ENCODE peak calls at places on chromosomes 7 and 10, in eight cellular contexts. Y is tibial nerve; J is heart right ventricle; G is right atrium auricular region; I is CD8-positive, alpha-beta T cell; U is uterus; H is body of pancreas; E is PC-9. Z is an unnamed sample.

GRCh38 chr7:46205478-46205877 is 284.4 kb upstream of the IGFBP3 start:
- DNase-seq in Y (no peak), J (no peak), G (no peak), I (no peak), U (no peak), H (no peak), E (peak; percentile 91), Z (no peak)

GRCh38 chr7:51045319-51046102 is 262.8 kb upstream of the GRB10 start:
- DNase-seq in Y (no peak), J (no peak), G (peak; percentile 23), I (no peak), U (no peak), H (peak; percentile 43), E (peak; percentile 90), Z (peak; percentile 28)

GRCh38 chr10:79104264-79104954 is 35.6 kb downstream of the ZMIZ1 start:
- DNase-seq in Y (peak; percentile 57), J (no peak), G (peak; percentile 70), I (no peak), U (peak; percentile 78), H (peak; percentile 64), E (no peak), Z (no peak)

GRCh38 chr10:6148908-6149307 is 53.8 kb upstream of the PFKFB3 start:
- DNase-seq in Y (no peak), J (no peak), G (no peak), I (no peak), U (no peak), H (no peak), E (no peak), Z (no peak)

GRCh38 chr10:128062837-128063563 is 63.2 kb downstream of the MKI67 start:
- DNase-seq in Y (peak; percentile 10), J (peak; percentile 55), G (no peak), I (peak; percentile 42), U (no peak), H (peak; percentile 62), E (no peak), Z (no peak)

GRCh38 chr7:99493823-99494222 is 6.3 kb downstream of the ZNF394 start:
- DNase-seq in Y (no peak), J (no peak), G (no peak), I (no peak), U (no peak), H (no peak), E (no peak), Z (no peak)

GRCh38 chr10:43671659-43672555 is 23.2 kb upstream of the ZNF32 start:
- DNase-seq in Y (no peak), J (peak; percentile 69), G (peak; percentile 78), I (peak; percentile 40), U (peak; percentile 47), H (peak; percentile 82), E (peak; percentile 40), Z (no peak)

GRCh38 chr7:130274983-130275649 is 8.5 kb downstream of the CPA2 start:
- DNase-seq in Y (no peak), J (no peak), G (no peak), I (no peak), U (no peak), H (no peak), E (no peak), Z (no peak)

GRCh38 chr10:111079241-111079760 is 2.5 kb downstream of the ADRA2A start:
- DNase-seq in Y (no peak), J (no peak), G (peak; percentile 48), I (no peak), U (no peak), H (no peak), E (no peak), Z (no peak)

GRCh38 chr7:155279787-155280445 is 17.8 kb upstream of the INSIG1 start:
- DNase-seq in Y (no peak), J (no peak), G (no peak), I (no peak), U (no peak), H (no peak), E (no peak), Z (no peak)

GRCh38 chr10:33807527-33808377 is 473.3 kb upstream of the NRP1 start:
- DNase-seq in Y (no peak), J (no peak), G (no peak), I (no peak), U (no peak), H (no peak), E (no peak), Z (no peak)

GRCh38 chr10:22420787-22421517 is 75.7 kb downstream of the SPAG6 start:
- DNase-seq in Y (no peak), J (no peak), G (no peak), I (no peak), U (no peak), H (no peak), E (no peak), Z (no peak)

GRCh38 chr10:36388162-36388561 is 737.2 kb upstream of the ANKRD30A start:
- DNase-seq in Y (no peak), J (no peak), G (no peak), I (no peak), U (no peak), H (no peak), E (no peak), Z (no peak)

GRCh38 chr10:129094233-129094632 is 372.8 kb upstream of the MGMT start:
- DNase-seq in Y (no peak), J (no peak), G (peak; percentile 54), I (no peak), U (no peak), H (no peak), E (no peak), Z (no peak)

GRCh38 chr7:74009719-74010118 is 18.3 kb upstream of the ELN start:
- DNase-seq in Y (no peak), J (no peak), G (no peak), I (no peak), U (no peak), H (no peak), E (no peak), Z (no peak)

GRCh38 chr10:34666008-34666700 is 148.9 kb downstream of the PARD3 start:
- DNase-seq in Y (no peak), J (peak; percentile 55), G (no peak), I (no peak), U (peak; percentile 41), H (peak; percentile 70), E (peak; percentile 66), Z (peak; percentile 60)

GRCh38 chr7:103932389-103932788 is 57.1 kb downstream of the RELN start:
- DNase-seq in Y (no peak), J (no peak), G (no peak), I (no peak), U (no peak), H (no peak), E (no peak), Z (no peak)

GRCh38 chr10:88390041-88390440 is 193.1 kb downstream of the RNLS start:
- DNase-seq in Y (no peak), J (no peak), G (no peak), I (no peak), U (no peak), H (no peak), E (no peak), Z (no peak)

GRCh38 chr10:126663880-126664279 is 6.6 kb downstream of the C10orf90 start:
- DNase-seq in Y (no peak), J (peak; percentile 17), G (no peak), I (no peak), U (no peak), H (no peak), E (no peak), Z (no peak)
- H3K4me3 ChIP-seq in Y (no peak overlapping the region), J (no peak overlapping the region), G (no peak overlapping the region), I (no peak overlapping the region), U (no peak overlapping the region), H (no peak overlapping the region), E (no peak overlapping the region), Z (no peak overlapping the region)

GRCh38 chr10:1281402-1281782 is 225.2 kb downstream of the WDR37 start:
- DNase-seq in Y (no peak), J (no peak), G (no peak), I (no peak), U (no peak), H (no peak), E (no peak), Z (no peak)

GRCh38 chr10:1287493-1288480 is 231.6 kb downstream of the WDR37 start:
- DNase-seq in Y (no peak), J (no peak), G (peak; percentile 32), I (no peak), U (no peak), H (no peak), E (no peak), Z (no peak)

GRCh38 chr10:1280436-1281401 is 224.5 kb downstream of the WDR37 start:
- DNase-seq in Y (no peak), J (no peak), G (peak; percentile 21), I (no peak), U (no peak), H (no peak), E (no peak), Z (no peak)

GRCh38 chr10:1289591-1289990 is 233.4 kb downstream of the WDR37 start:
- DNase-seq in Y (no peak), J (no peak), G (no peak), I (no peak), U (no peak), H (no peak), E (peak; percentile 7), Z (no peak)

DNA sequence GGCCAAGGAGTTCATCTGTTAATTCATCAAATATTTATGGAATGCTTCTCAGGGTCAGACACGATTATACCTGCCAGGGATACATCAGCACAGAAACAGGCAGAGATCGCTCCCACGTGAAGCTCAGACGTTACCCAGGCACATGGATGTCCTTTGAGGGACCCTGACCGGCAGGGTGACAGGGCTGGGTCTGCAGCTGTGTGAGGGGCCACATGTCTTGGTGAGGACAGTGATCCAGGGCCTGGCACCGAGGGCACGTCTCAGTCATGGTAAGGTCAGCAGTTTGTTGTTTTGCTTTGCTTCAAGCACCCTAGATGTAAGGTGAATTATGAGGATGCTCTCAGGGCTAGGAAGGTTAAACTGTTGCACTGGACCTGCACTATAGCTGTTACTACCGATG is 227.9 kb downstream of the WDR37 start:
- DNase-seq in Y (no peak), J (no peak), G (peak; percentile 38), I (no peak), U (no peak), H (no peak), E (no peak), Z (no peak)
- TF ChIP-seq CTCF in Y (no peak), J (no peak), G (no peak), I (no peak), U (no peak), H (no peak), E (no peak), Z (no peak)

GRCh38 chr7:1235501-1236131 is 2.9 kb downstream of the UNCX start:
- DNase-seq in Y (no peak), J (no peak), G (no peak), I (no peak), U (no peak), H (no peak), E (no peak), Z (no peak)
- H3K27me3 ChIP-seq in Y (peaks cover 5% of the 10 kb centered on the region), J (peaks cover 53% of the 10 kb centered on the region), G (peaks cover 85% of the 10 kb centered on the region), I (peaks cover 34% of the 10 kb centered on the region), U (peaks cover 72% of the 10 kb centered on the region), H (peaks cover 65% of the 10 kb centered on the region), E (peaks cover 56% of the 10 kb centered on the region), Z (peaks cover 58% of the 10 kb centered on the region)

DNA sequence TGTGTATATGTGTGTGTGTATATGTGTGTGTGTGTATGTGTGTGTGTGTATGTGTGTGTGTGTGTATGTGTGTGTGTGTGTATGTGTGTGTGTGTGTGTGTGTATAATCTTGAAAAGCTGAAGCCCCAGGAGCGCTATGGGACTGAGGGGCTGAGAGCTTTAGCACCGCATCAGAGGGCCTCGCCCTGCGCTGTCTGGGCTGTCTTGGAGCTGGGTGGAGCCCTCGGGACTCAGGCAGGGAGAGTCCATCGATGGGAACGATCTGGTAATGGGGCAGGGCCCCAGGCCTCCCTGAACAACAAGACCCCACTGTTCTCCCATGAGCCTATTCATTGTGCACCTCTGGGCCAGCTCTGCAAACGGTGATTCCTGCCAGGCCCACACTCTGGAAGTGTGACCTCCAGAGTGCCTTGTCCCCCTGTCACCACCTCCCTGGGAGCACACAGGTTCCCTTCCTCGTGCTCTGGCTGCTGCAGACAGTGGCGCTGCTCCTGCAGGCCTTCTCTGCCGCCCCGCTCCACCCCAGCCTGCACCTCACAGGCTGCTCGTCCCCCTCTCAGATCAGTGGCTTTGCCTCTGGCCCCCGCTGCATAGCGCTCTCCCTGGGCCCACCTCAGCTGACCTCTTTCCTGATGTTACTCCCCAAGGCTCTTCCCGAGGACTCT is 542.3 kb upstream of the FOXK1 start:
- DNase-seq in Y (no peak), J (no peak), G (no peak), I (no peak), U (no peak), H (no peak), E (no peak), Z (no peak)
- H3K4me3 ChIP-seq in Y (no peak overlapping the region), J (no peak overlapping the region), G (no peak overlapping the region), I (no peak overlapping the region), U (no peak overlapping the region), H (no peak overlapping the region), E (no peak overlapping the region), Z (no peak overlapping the region)